ENCODE peak calls at places on chromosomes 5 and 9, in four cellular contexts. M is HepG2, T is GM12878, D is H1. W is an unnamed sample.

GRCh38 chr5:143016777-143017374 is 246.7 kb downstream of the ARHGAP26 start:
- DNase-seq in M (no peak), D (no peak), T (no peak), W (peak)

GRCh38 chr5:160769264-160769663 is 82.7 kb downstream of the ATP10B start:
- DNase-seq in M (no peak), T (no peak), D (no peak), W (no peak)

GRCh38 chr5:172451771-172452197 is 2.5 kb downstream of the SH3PXD2B start:
- DNase-seq in T (no peak), M (peak), D (no peak), W (no peak)

GRCh38 chr5:79237735-79238560 is 2.0 kb downstream of the JMY start:
- DNase-seq in M (no peak), T (no peak), D (no peak), W (no peak)

GRCh38 chr5:63131618-63132285 is 553.1 kb downstream of the LRRC70 start:
- DNase-seq in D (no peak), T (no peak), M (no peak), W (no peak)

GRCh38 chr5:107894361-107894760 is 223.6 kb upstream of the EFNA5 start:
- DNase-seq in D (no peak), M (no peak), T (no peak), W (no peak)

GRCh38 chr5:51968756-51969155 is 585.5 kb downstream of the ISL1 start:
- DNase-seq in T (no peak), D (no peak), M (no peak), W (no peak)

GRCh38 chr5:107056278-107056677 is 614.5 kb downstream of the EFNA5 start:
- DNase-seq in M (no peak), D (no peak), T (no peak), W (no peak)

GRCh38 chr9:87834357-87834756 is 48.3 kb upstream of the SPATA31E1 start:
- DNase-seq in M (peak), T (no peak), D (peak), W (no peak)

GRCh38 chr5:91382530-91383026 is 539 bp downstream of the ARRDC3 start:
- DNase-seq in M (peak), T (peak), D (no peak), W (no peak)

GRCh38 chr9:93020785-93021670 is 37.5 kb upstream of the SUSD3 start:
- DNase-seq in D (no peak), M (no peak), T (no peak), W (no peak)

GRCh38 chr5:56669534-56670483 is 145.5 kb upstream of the MAP3K1 start:
- DNase-seq in T (peak), M (peak), D (peak), W (no peak)

GRCh38 chr5:126178521-126178920 is 244.7 kb upstream of the GRAMD2B start:
- DNase-seq in D (no peak), M (no peak), T (no peak), W (no peak)

GRCh38 chr9:36064448-36065037 is 27.8 kb downstream of the RECK start:
- DNase-seq in T (no peak), D (no peak), M (no peak), W (no peak)

GRCh38 chr5:56145511-56145910 is 87.6 kb downstream of the ANKRD55 start:
- DNase-seq in M (no peak), D (no peak), T (no peak), W (no peak)

GRCh38 chr5:23996525-23996924 is 489.1 kb downstream of the PRDM9 start:
- DNase-seq in T (no peak), M (no peak), D (no peak), W (no peak)

GRCh38 chr5:68114641-68115040 is 100.9 kb upstream of the PIK3R1 start:
- DNase-seq in M (no peak), T (no peak), D (no peak), W (no peak)

GRCh38 chr5:56733580-56733979 is 81.8 kb upstream of the MAP3K1 start:
- DNase-seq in M (no peak), D (no peak), T (no peak), W (no peak)

GRCh38 chr5:180291234-180291940 is 496 bp downstream of the MAPK9 start:
- DNase-seq in D (no peak), T (no peak), M (no peak), W (no peak)

GRCh38 chr5:168777651-168778050 is 198.5 kb upstream of the PANK3 start:
- DNase-seq in D (no peak), M (no peak), T (no peak), W (no peak)

GRCh38 chr5:40791715-40792139 is 6.4 kb downstream of the PRKAA1 start:
- DNase-seq in T (no peak), M (peak), D (no peak), W (no peak)

GRCh38 chr5:61431923-61432620 is 100.0 kb downstream of the ZSWIM6 start:
- DNase-seq in T (no peak), D (no peak), M (no peak), W (no peak)

GRCh38 chr5:159906463-159906862 is 9.8 kb upstream of the ADRA1B start:
- DNase-seq in D (no peak), T (no peak), M (no peak), W (no peak)

GRCh38 chr5:132257131-132258101 is at the start of gene PDLIM4:
- DNase-seq in T (no peak), D (no peak), M (no peak), W (peak)

GRCh38 chr5:178232124-178232919 is at the start of gene PHYKPL:
- DNase-seq in M (peak), T (no peak), D (no peak), W (peak)

GRCh38 chr9:16337322-16338029 is 533.0 kb downstream of the BNC2 start:
- DNase-seq in D (no peak), T (no peak), M (no peak), W (no peak)

GRCh38 chr5:64364426-64364825 is 141.4 kb upstream of the RGS7BP start:
- DNase-seq in T (no peak), D (no peak), M (no peak), W (no peak)

GRCh38 chr5:156920042-156920860 is 42.8 kb downstream of the TIMD4 start:
- DNase-seq in T (peak), D (no peak), M (no peak), W (no peak)

GRCh38 chr9:27572566-27572917 is 739 bp downstream of the C9orf72 start:
- DNase-seq in T (no peak), D (no peak), M (peak), W (peak)

GRCh38 chr5:111278824-111279504 is 54.8 kb downstream of the CAMK4 start:
- DNase-seq in D (peak), M (peak), T (peak), W (peak)

GRCh38 chr5:82167372-82167771 is 110.8 kb downstream of the RPS23 start:
- DNase-seq in D (no peak), M (no peak), T (no peak), W (no peak)

GRCh38 chr5:156812959-156813358 is 37.1 kb upstream of the PPP1R2B start:
- DNase-seq in D (no peak), T (no peak), M (no peak), W (no peak)

GRCh38 chr5:172918421-172919371 is 40.5 kb upstream of the RPL26L1 start:
- DNase-seq in M (no peak), D (no peak), T (no peak), W (no peak)

GRCh38 chr5:111774525-111774924 is 17.5 kb upstream of the NREP start:
- DNase-seq in M (no peak), T (no peak), D (no peak), W (no peak)

GRCh38 chr9:127133739-127134167 is 11.3 kb upstream of the ANGPTL2 start:
- DNase-seq in M (no peak), T (no peak), D (no peak), W (no peak)

GRCh38 chr5:159909126-159909525 is 7.2 kb upstream of the ADRA1B start:
- DNase-seq in D (no peak), M (no peak), T (no peak), W (no peak)

GRCh38 chr5:138467711-138468132 is 2.4 kb downstream of the EGR1 start:
- DNase-seq in D (no peak), T (no peak), M (no peak), W (peak)

GRCh38 chr9:117028103-117028858 is 341.2 kb downstream of the TRIM32 start:
- DNase-seq in D (no peak), T (no peak), M (no peak), W (no peak)

GRCh38 chr9:107942870-107943269 is 453.3 kb upstream of the KLF4 start:
- DNase-seq in M (no peak), T (no peak), D (no peak), W (no peak)

GRCh38 chr5:96035796-96036195 is 74.1 kb upstream of the ELL2 start:
- DNase-seq in T (no peak), M (no peak), D (no peak), W (no peak)

DNA sequence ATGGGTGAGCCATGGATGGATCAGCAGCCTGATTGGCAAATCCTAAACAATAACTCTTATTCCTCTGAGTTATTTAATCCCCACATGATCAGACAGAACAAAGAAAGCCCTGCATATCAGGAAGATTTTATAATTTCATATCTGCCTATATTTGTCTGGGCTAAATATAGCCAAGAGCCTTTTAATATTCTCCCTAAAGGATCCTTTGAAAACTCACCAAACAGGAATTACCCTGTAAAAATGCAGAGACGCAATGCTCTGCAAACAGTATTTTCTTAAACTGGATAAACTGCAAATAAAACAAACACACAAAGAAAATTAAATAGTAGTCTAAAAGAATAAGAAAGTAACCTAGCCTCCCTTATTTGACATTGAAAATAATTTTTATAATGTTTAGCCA is 483.3 kb downstream of the ZNF608 start:
- DNase-seq in T (no peak), M (no peak), D (no peak), W (no peak)
- TF ChIP-seq TCF12 in T (no peak), M (no peak), D (no peak), W (no peak)

DNA sequence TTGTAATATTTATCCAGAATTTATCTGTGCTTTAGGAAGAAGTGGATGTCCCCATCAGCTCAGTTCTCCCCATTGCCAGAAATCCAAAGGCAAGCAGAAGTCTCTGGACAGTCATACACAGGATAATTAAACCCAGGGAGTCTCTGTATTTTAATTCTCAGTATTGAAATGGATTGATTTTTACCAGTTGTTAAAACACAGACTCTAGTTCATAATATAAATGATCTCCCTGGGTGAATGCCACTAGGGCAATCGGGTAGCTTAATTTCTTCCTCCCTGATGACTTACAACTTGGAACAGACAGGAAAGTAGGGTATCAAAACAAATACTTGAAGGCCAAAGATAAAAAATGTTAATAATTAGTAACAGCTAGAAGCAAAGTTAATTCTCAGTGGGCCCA is 66.5 kb upstream of the DAP start:
- DNase-seq in D (no peak), M (no peak), T (no peak), W (no peak)
- TF ChIP-seq TAF1 in D (no peak), M (no peak), T (no peak), W (no peak)

GRCh38 chr9:70229026-70229425 is 29.8 kb upstream of the SMC5 start:
- DNase-seq in M (no peak), D (no peak), T (no peak), W (no peak)

GRCh38 chr9:70232476-70232875 is 26.3 kb upstream of the SMC5 start:
- DNase-seq in T (no peak), M (no peak), D (no peak), W (no peak)

GRCh38 chr9:70228098-70228497 is 30.7 kb upstream of the SMC5 start:
- DNase-seq in T (no peak), D (no peak), M (no peak), W (no peak)

GRCh38 chr9:70229579-70229978 is 29.2 kb upstream of the SMC5 start:
- DNase-seq in T (no peak), D (no peak), M (no peak), W (no peak)
- TF ChIP-seq TCF12 in T (no peak), D (no peak), M (no peak), W (no peak)

GRCh38 chr5:94558028-94558427 is 60.4 kb downstream of the KIAA0825 start:
- DNase-seq in T (no peak), D (no peak), M (no peak), W (no peak)

GRCh38 chr5:94564812-94565211 is 53.6 kb downstream of the KIAA0825 start:
- DNase-seq in M (no peak), D (no peak), T (no peak), W (no peak)

DNA sequence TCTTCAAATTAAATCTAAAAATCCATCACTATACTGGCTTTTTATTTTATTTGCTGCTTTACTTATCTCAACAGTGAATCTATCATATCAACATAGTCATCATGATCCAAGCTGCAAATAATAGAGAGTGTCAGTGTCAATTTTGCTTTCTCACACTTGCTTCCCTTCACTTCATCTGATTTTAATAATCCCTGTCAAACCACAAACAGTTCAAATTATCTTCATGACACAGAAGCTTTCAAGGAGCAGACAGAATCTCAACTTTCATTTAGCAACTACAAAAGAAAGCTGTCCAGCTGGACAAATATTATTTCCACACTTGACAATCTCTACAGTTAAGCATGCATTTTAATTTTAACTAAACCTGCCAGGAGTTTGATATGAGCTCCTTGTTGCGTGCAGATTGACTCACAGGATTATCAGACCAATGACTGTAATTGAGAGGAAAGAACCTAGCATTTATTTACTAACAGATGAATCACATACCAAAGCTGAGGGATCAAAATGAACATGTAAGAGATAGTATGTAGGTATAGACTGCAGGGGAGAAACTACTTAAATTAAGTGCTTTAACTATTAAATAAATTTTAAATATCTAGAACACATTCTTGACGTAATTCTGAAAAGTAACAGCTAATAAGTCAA is 56.0 kb downstream of the KIAA0825 start:
- DNase-seq in T (no peak), M (no peak), D (no peak), W (no peak)
- TF ChIP-seq TAF1 in T (no peak), M (no peak), D (no peak), W (no peak)

GRCh38 chr9:69936427-69936826 is 107.2 kb upstream of the MAMDC2 start:
- DNase-seq in M (no peak), T (no peak), D (no peak), W (no peak)

GRCh38 chr9:69933445-69933844 is 110.2 kb upstream of the MAMDC2 start:
- DNase-seq in D (no peak), M (no peak), T (no peak), W (no peak)

GRCh38 chr9:69937358-69937757 is 106.3 kb upstream of the MAMDC2 start:
- DNase-seq in D (no peak), T (no peak), M (no peak), W (no peak)

GRCh38 chr9:69931340-69931739 is 110.7 kb downstream of the CFAP95 start:
- DNase-seq in D (no peak), T (no peak), M (peak), W (no peak)

DNA sequence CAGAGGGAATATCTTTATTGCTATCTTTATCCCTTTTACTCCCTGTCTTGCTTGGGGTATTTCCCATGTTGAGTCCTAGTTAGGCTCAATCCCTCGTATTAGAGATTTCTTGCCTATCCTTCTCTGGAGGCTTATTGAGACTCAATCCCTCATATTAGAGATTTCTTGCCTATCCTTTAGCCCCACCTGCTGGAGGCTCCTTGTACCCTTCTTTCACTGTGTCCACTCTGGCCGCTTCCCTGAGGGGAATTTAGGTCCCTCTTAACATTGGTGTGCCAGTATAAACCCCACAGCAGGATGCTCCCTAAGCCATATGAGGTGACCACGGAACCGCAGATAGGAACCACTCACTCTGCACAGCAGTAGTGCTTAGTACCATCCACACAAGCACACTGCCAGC is 110.7 kb upstream of the MAMDC2 start:
- DNase-seq in D (no peak), T (no peak), M (peak), W (no peak)
- TF ChIP-seq TCF12 in D (no peak), T (no peak), M (no peak), W (no peak)

W was measured in SK-N-SH.